ENCODE peak calls at places on chromosome 22, in five cellular contexts. Y is adrenal gland; W is endothelial cell; L is esophagus muscularis mucosa; U is stimulated activated CD4-positive, alpha-beta T cell treated with anti-CD3 and anti-CD28 coated beads, Interleukin-15, amount 100 ng/mL, for 1 hour. G is an unnamed sample.

GRCh38 chr22:45649809-45650208 is 21.8 kb upstream of the ATXN10 start:
- DNase-seq in Y (no peak), W (no peak), L (no peak), U (no peak), G (no peak)

GRCh38 chr22:50470491-50470890 is 4.3 kb downstream of the SBF1 start:
- DNase-seq in Y (no peak), W (no peak), L (no peak), U (no peak), G (no peak)

GRCh38 chr22:17436981-17437410 is 67.7 kb downstream of the CECR2 start:
- DNase-seq in Y (no peak), W (no peak), L (no peak), U (no peak), G (peak; percentile 47)

GRCh38 chr22:49812838-49813237 is 14.8 kb downstream of the BRD1 start:
- DNase-seq in Y (peak; percentile 56), W (no peak), L (no peak), U (no peak), G (no peak)

GRCh38 chr22:44128961-44129613 is 51.6 kb upstream of the PARVG start:
- DNase-seq in Y (no peak), W (no peak), L (no peak), U (no peak), G (no peak)

GRCh38 chr22:41910050-41910598 is 4.8 kb downstream of the SHISA8 start:
- DNase-seq in Y (peak; percentile 38), W (peak; percentile 42), L (no peak), U (no peak), G (peak; percentile 78)

GRCh38 chr22:39152024-39152510 is 413 bp downstream of the CBX7 start:
- DNase-seq in Y (no peak), W (no peak), L (no peak), U (no peak), G (no peak)

GRCh38 chr22:43244803-43245527 is 58.0 kb upstream of the TTLL12 start:
- DNase-seq in Y (no peak), W (no peak), L (no peak), U (no peak), G (no peak)

GRCh38 chr22:24232725-24233124 is 12.2 kb downstream of the GGT5 start:
- DNase-seq in Y (no peak), W (no peak), L (no peak), U (no peak), G (no peak)

GRCh38 chr22:38850941-38851849 is 7.4 kb upstream of the NPTXR start:
- DNase-seq in Y (peak; percentile 54), W (no peak), L (no peak), U (no peak), G (no peak)

G was measured in H9.